ENCODE peak calls at places on chromosomes 7 and 10, in six cellular contexts. One of them, this sample, is unnamed.
A peak's percentile ranks its signal among the peaks of the same experiment; 100 is the strongest.

GRCh38 chr10:32377458-32378370 is 30.8 kb upstream of the EPC1 start:
- DNase-seq in neural progenitor cell: peak; percentile 7
- DNase-seq in cardiac fibroblast: peak; percentile 67
- DNase-seq in OCI-LY7: peak; percentile 74
- DNase-seq in choroid plexus epithelial cell: peak; percentile 62
- DNase-seq in thoracic aorta: no peak
- DNase-seq in this sample: peak; percentile 50

GRCh38 chr7:88806280-88807037 is 10.9 kb upstream of the TEX47 start:
- DNase-seq in neural progenitor cell: no peak
- DNase-seq in thoracic aorta: no peak
- DNase-seq in OCI-LY7: no peak
- DNase-seq in cardiac fibroblast: no peak
- DNase-seq in choroid plexus epithelial cell: no peak
- DNase-seq in this sample: no peak

GRCh38 chr10:92747600-92747999 is 57.8 kb downstream of the HHEX start:
- DNase-seq in OCI-LY7: no peak
- DNase-seq in thoracic aorta: no peak
- DNase-seq in cardiac fibroblast: no peak
- DNase-seq in choroid plexus epithelial cell: no peak
- DNase-seq in neural progenitor cell: no peak
- DNase-seq in this sample: no peak

GRCh38 chr10:93138113-93138870 is 64.6 kb downstream of the CYP26A1 start:
- DNase-seq in choroid plexus epithelial cell: no peak
- DNase-seq in cardiac fibroblast: no peak
- DNase-seq in neural progenitor cell: no peak
- DNase-seq in OCI-LY7: no peak
- DNase-seq in thoracic aorta: no peak
- DNase-seq in this sample: peak; percentile 84

GRCh38 chr10:12501324-12501723 is 152.0 kb downstream of the CAMK1D start:
- DNase-seq in neural progenitor cell: no peak
- DNase-seq in OCI-LY7: no peak
- DNase-seq in cardiac fibroblast: no peak
- DNase-seq in thoracic aorta: no peak
- DNase-seq in choroid plexus epithelial cell: peak; percentile 18
- DNase-seq in this sample: no peak

GRCh38 chr10:78339251-78339650 is 305.6 kb downstream of the RPS24 start:
- DNase-seq in OCI-LY7: no peak
- DNase-seq in thoracic aorta: no peak
- DNase-seq in neural progenitor cell: no peak
- DNase-seq in choroid plexus epithelial cell: no peak
- DNase-seq in cardiac fibroblast: no peak
- DNase-seq in this sample: no peak

GRCh38 chr7:28433604-28434254 is 21.4 kb downstream of the CREB5 start:
- DNase-seq in choroid plexus epithelial cell: peak; percentile 84
- DNase-seq in neural progenitor cell: no peak
- DNase-seq in OCI-LY7: no peak
- DNase-seq in thoracic aorta: no peak
- DNase-seq in cardiac fibroblast: peak; percentile 48
- DNase-seq in this sample: peak; percentile 20

GRCh38 chr7:124276005-124276606 is 243.2 kb upstream of the TMEM229A start:
- DNase-seq in choroid plexus epithelial cell: peak; percentile 22
- DNase-seq in cardiac fibroblast: peak; percentile 6
- DNase-seq in neural progenitor cell: peak; percentile 61
- DNase-seq in OCI-LY7: peak; percentile 33
- DNase-seq in thoracic aorta: no peak
- DNase-seq in this sample: peak; percentile 43

GRCh38 chr7:2757904-2758672 is 70.1 kb downstream of the AMZ1 start:
- DNase-seq in thoracic aorta: no peak
- DNase-seq in OCI-LY7: no peak
- DNase-seq in neural progenitor cell: no peak
- DNase-seq in cardiac fibroblast: peak; percentile 99
- DNase-seq in choroid plexus epithelial cell: peak; percentile 98
- DNase-seq in this sample: peak; percentile 96

GRCh38 chr10:59434463-59435326 is 72.3 kb upstream of the FAM13C start:
- DNase-seq in thoracic aorta: no peak
- DNase-seq in neural progenitor cell: no peak
- DNase-seq in OCI-LY7: no peak
- DNase-seq in choroid plexus epithelial cell: peak; percentile 29
- DNase-seq in cardiac fibroblast: peak; percentile 64
- DNase-seq in this sample: peak; percentile 49

GRCh38 chr10:68167271-68167670 is 58.0 kb downstream of the MYPN start:
- DNase-seq in cardiac fibroblast: peak; percentile 62
- DNase-seq in OCI-LY7: no peak
- DNase-seq in neural progenitor cell: no peak
- DNase-seq in thoracic aorta: no peak
- DNase-seq in choroid plexus epithelial cell: peak; percentile 33
- DNase-seq in this sample: no peak

GRCh38 chr7:128110641-128111365 is 79.6 kb upstream of the LRRC4 start:
- DNase-seq in cardiac fibroblast: no peak
- DNase-seq in choroid plexus epithelial cell: no peak
- DNase-seq in neural progenitor cell: no peak
- DNase-seq in thoracic aorta: no peak
- DNase-seq in OCI-LY7: peak; percentile 72
- DNase-seq in this sample: no peak

GRCh38 chr10:21649441-21649872 is 115.4 kb downstream of the MLLT10 start:
- DNase-seq in OCI-LY7: no peak
- DNase-seq in neural progenitor cell: no peak
- DNase-seq in thoracic aorta: no peak
- DNase-seq in choroid plexus epithelial cell: no peak
- DNase-seq in cardiac fibroblast: no peak
- DNase-seq in this sample: no peak

GRCh38 chr7:124033093-124033806 is 383 bp upstream of the TMEM229A start:
- DNase-seq in thoracic aorta: no peak
- DNase-seq in choroid plexus epithelial cell: no peak
- DNase-seq in OCI-LY7: no peak
- DNase-seq in cardiac fibroblast: no peak
- DNase-seq in neural progenitor cell: peak; percentile 77
- DNase-seq in this sample: no peak

GRCh38 chr7:36117201-36117840 is 35.7 kb upstream of the EEPD1 start:
- DNase-seq in cardiac fibroblast: peak; percentile 13
- DNase-seq in neural progenitor cell: no peak
- DNase-seq in choroid plexus epithelial cell: peak; percentile 14
- DNase-seq in thoracic aorta: no peak
- DNase-seq in OCI-LY7: no peak
- DNase-seq in this sample: no peak

GRCh38 chr7:18906901-18907300 is 210.5 kb downstream of the TWIST1 start:
- DNase-seq in cardiac fibroblast: peak; percentile 12
- DNase-seq in OCI-LY7: no peak
- DNase-seq in neural progenitor cell: peak; percentile 18
- DNase-seq in choroid plexus epithelial cell: peak; percentile 15
- DNase-seq in thoracic aorta: no peak
- DNase-seq in this sample: no peak

GRCh38 chr10:5323446-5323845 is 41.3 kb upstream of the UCN3 start:
- DNase-seq in neural progenitor cell: no peak
- DNase-seq in cardiac fibroblast: no peak
- DNase-seq in thoracic aorta: no peak
- DNase-seq in OCI-LY7: no peak
- DNase-seq in choroid plexus epithelial cell: no peak
- DNase-seq in this sample: no peak

GRCh38 chr10:29131952-29132820 is 156.7 kb upstream of the LYZL1 start:
- DNase-seq in cardiac fibroblast: peak; percentile 65
- DNase-seq in choroid plexus epithelial cell: peak; percentile 74
- DNase-seq in neural progenitor cell: no peak
- DNase-seq in thoracic aorta: no peak
- DNase-seq in OCI-LY7: no peak
- DNase-seq in this sample: peak; percentile 44

GRCh38 chr10:120005408-120006280 is 113.1 kb downstream of the SEC23IP start:
- DNase-seq in choroid plexus epithelial cell: no peak
- DNase-seq in thoracic aorta: no peak
- DNase-seq in neural progenitor cell: peak; percentile 43
- DNase-seq in OCI-LY7: no peak
- DNase-seq in cardiac fibroblast: no peak
- DNase-seq in this sample: no peak

GRCh38 chr10:114511875-114512274 is 107.6 kb upstream of the AFAP1L2 start:
- DNase-seq in OCI-LY7: no peak
- DNase-seq in neural progenitor cell: no peak
- DNase-seq in cardiac fibroblast: no peak
- DNase-seq in thoracic aorta: no peak
- DNase-seq in choroid plexus epithelial cell: no peak
- DNase-seq in this sample: no peak

GRCh38 chr7:36475371-36475770 is 85.7 kb downstream of the ANLN start:
- DNase-seq in neural progenitor cell: no peak
- DNase-seq in choroid plexus epithelial cell: no peak
- DNase-seq in thoracic aorta: no peak
- DNase-seq in cardiac fibroblast: no peak
- DNase-seq in OCI-LY7: no peak
- DNase-seq in this sample: no peak

GRCh38 chr7:14332155-14332554 is 342.7 kb upstream of the ETV1 start:
- DNase-seq in cardiac fibroblast: peak; percentile 28
- DNase-seq in neural progenitor cell: no peak
- DNase-seq in thoracic aorta: no peak
- DNase-seq in OCI-LY7: no peak
- DNase-seq in choroid plexus epithelial cell: peak; percentile 39
- DNase-seq in this sample: no peak

GRCh38 chr7:139650429-139651100 is 127.1 kb downstream of the CLEC2L start:
- DNase-seq in thoracic aorta: no peak
- DNase-seq in OCI-LY7: no peak
- DNase-seq in neural progenitor cell: no peak
- DNase-seq in cardiac fibroblast: no peak
- DNase-seq in choroid plexus epithelial cell: no peak
- DNase-seq in this sample: no peak

GRCh38 chr7:47893238-47893637 is 55.0 kb downstream of the PKD1L1 start:
- DNase-seq in choroid plexus epithelial cell: no peak
- DNase-seq in OCI-LY7: peak; percentile 31
- DNase-seq in cardiac fibroblast: no peak
- DNase-seq in neural progenitor cell: peak; percentile 72
- DNase-seq in thoracic aorta: no peak
- DNase-seq in this sample: peak; percentile 31

GRCh38 chr10:113475381-113475807 is 77.5 kb upstream of the HABP2 start:
- DNase-seq in OCI-LY7: no peak
- DNase-seq in neural progenitor cell: no peak
- DNase-seq in cardiac fibroblast: no peak
- DNase-seq in choroid plexus epithelial cell: peak; percentile 5
- DNase-seq in thoracic aorta: no peak
- DNase-seq in this sample: no peak

GRCh38 chr10:97759157-97759980 is 12.4 kb downstream of the SFRP5 start:
- DNase-seq in OCI-LY7: peak; percentile 54
- DNase-seq in cardiac fibroblast: peak; percentile 62
- DNase-seq in neural progenitor cell: peak; percentile 85
- DNase-seq in thoracic aorta: no peak
- DNase-seq in choroid plexus epithelial cell: peak; percentile 80
- DNase-seq in this sample: peak; percentile 67

GRCh38 chr7:87220734-87221215 is 1.2 kb upstream of the TMEM243 start:
- DNase-seq in thoracic aorta: no peak
- DNase-seq in neural progenitor cell: peak; percentile 57
- DNase-seq in cardiac fibroblast: peak; percentile 23
- DNase-seq in OCI-LY7: no peak
- DNase-seq in choroid plexus epithelial cell: peak; percentile 23
- DNase-seq in this sample: no peak

GRCh38 chr10:112658900-112659328 is 211.9 kb downstream of the VTI1A start:
- DNase-seq in neural progenitor cell: peak; percentile 74
- DNase-seq in choroid plexus epithelial cell: peak; percentile 84
- DNase-seq in cardiac fibroblast: peak; percentile 70
- DNase-seq in OCI-LY7: no peak
- DNase-seq in thoracic aorta: no peak
- DNase-seq in this sample: peak; percentile 61

GRCh38 chr10:76644481-76644880 is 993.1 kb downstream of the KCNMA1 start:
- DNase-seq in cardiac fibroblast: no peak
- DNase-seq in thoracic aorta: no peak
- DNase-seq in choroid plexus epithelial cell: no peak
- DNase-seq in neural progenitor cell: no peak
- DNase-seq in OCI-LY7: no peak
- DNase-seq in this sample: no peak

GRCh38 chr10:72435570-72435969 is 80.9 kb upstream of the DNAJB12 start:
- DNase-seq in neural progenitor cell: no peak
- DNase-seq in OCI-LY7: no peak
- DNase-seq in thoracic aorta: no peak
- DNase-seq in choroid plexus epithelial cell: no peak
- DNase-seq in cardiac fibroblast: no peak
- DNase-seq in this sample: no peak

GRCh38 chr10:60963441-60964256 is 19.7 kb upstream of the RHOBTB1 start:
- DNase-seq in cardiac fibroblast: peak; percentile 84
- DNase-seq in choroid plexus epithelial cell: peak; percentile 81
- DNase-seq in neural progenitor cell: no peak
- DNase-seq in thoracic aorta: no peak
- DNase-seq in OCI-LY7: no peak
- DNase-seq in this sample: peak; percentile 40

DNA sequence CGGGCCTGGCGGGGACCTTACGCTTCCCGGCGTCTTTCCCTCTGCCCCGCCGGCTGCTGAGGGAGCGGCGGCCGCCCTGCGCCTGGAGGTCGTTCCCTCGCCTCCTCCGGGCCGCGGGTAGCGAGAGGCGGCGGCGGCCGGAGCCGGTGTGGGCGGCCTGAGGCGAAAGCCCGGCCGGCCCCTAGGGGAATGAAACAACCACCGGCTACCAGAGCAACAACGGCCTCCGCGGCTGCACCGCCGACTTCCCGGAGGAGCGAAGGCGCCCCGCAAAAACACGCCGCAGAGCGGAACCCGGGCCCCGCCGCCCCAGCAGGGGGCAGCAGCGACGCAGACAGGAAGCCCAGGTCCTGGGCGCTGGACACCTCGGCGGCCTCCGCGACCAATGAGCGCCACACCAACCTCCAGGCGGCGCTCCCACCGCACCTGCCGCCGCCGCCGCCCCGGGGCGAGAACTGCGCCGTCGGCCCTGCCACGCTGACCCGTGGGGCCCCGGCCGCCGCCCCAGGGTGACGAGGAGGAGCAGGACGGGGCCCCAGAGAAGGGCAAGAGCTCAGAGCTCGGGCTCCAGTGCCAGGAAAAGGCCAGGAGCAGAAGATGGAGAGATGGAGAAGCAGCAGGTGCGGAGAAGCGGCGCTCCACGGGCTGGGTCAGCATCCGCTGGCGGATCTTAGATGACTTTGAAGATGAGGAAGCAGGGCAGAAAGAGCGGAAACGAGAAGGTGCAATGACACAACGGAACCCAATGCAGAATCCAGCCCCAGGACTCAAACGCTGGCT is 10.4 kb upstream of the ACSM6 start:
- DNase-seq in choroid plexus epithelial cell: peak; percentile 81
- DNase-seq in thoracic aorta: peak; percentile 27
- DNase-seq in OCI-LY7: peak; percentile 87
- DNase-seq in neural progenitor cell: peak; percentile 94
- DNase-seq in cardiac fibroblast: peak; percentile 80
- DNase-seq in this sample: peak; percentile 80
- TF ChIP-seq CTCF in choroid plexus epithelial cell: peak; percentile 70
- TF ChIP-seq CTCF in thoracic aorta: peak; percentile 93
- TF ChIP-seq CTCF in OCI-LY7: peak; percentile 90
- TF ChIP-seq CTCF in neural progenitor cell: peak; percentile 93
- TF ChIP-seq CTCF in cardiac fibroblast: peak; percentile 77
- TF ChIP-seq CTCF in this sample: peak; percentile 96

GRCh38 chr10:106132956-106133355 is 1031.5 kb downstream of the SORCS1 start:
- DNase-seq in thoracic aorta: no peak
- DNase-seq in cardiac fibroblast: no peak
- DNase-seq in OCI-LY7: no peak
- DNase-seq in neural progenitor cell: no peak
- DNase-seq in choroid plexus epithelial cell: no peak
- DNase-seq in this sample: no peak
- TF ChIP-seq CTCF in thoracic aorta: no peak
- TF ChIP-seq CTCF in cardiac fibroblast: no peak
- TF ChIP-seq CTCF in OCI-LY7: no peak
- TF ChIP-seq CTCF in neural progenitor cell: no peak
- TF ChIP-seq CTCF in choroid plexus epithelial cell: no peak
- TF ChIP-seq CTCF in this sample: no peak

GRCh38 chr7:121752706-121753105 is 120.3 kb upstream of the PTPRZ1 start:
- DNase-seq in thoracic aorta: no peak
- DNase-seq in OCI-LY7: peak; percentile 9
- DNase-seq in cardiac fibroblast: peak; percentile 43
- DNase-seq in choroid plexus epithelial cell: peak; percentile 52
- DNase-seq in neural progenitor cell: peak; percentile 52
- DNase-seq in this sample: peak; percentile 43
- TF ChIP-seq CTCF in thoracic aorta: no peak
- TF ChIP-seq CTCF in OCI-LY7: peak; percentile 68
- TF ChIP-seq CTCF in cardiac fibroblast: peak; percentile 32
- TF ChIP-seq CTCF in choroid plexus epithelial cell: peak; percentile 57
- TF ChIP-seq CTCF in neural progenitor cell: peak; percentile 61
- TF ChIP-seq CTCF in this sample: peak; percentile 39

GRCh38 chr7:11835260-11835659 is 3.3 kb upstream of the THSD7A start:
- DNase-seq in neural progenitor cell: no peak
- DNase-seq in thoracic aorta: no peak
- DNase-seq in OCI-LY7: no peak
- DNase-seq in choroid plexus epithelial cell: peak; percentile 30
- DNase-seq in cardiac fibroblast: peak; percentile 16
- DNase-seq in this sample: peak; percentile 4
- TF ChIP-seq CTCF in neural progenitor cell: peak; percentile 61
- TF ChIP-seq CTCF in thoracic aorta: no peak
- TF ChIP-seq CTCF in OCI-LY7: peak; percentile 42
- TF ChIP-seq CTCF in choroid plexus epithelial cell: peak; percentile 52
- TF ChIP-seq CTCF in cardiac fibroblast: peak; percentile 3
- TF ChIP-seq CTCF in this sample: peak; percentile 60